ENCODE peak calls at places on chromosomes 7 and 10, in seven cellular contexts. J, B, K, W, X, U and P are unnamed samples.

GRCh38 chr10:31774291-31774900 is 154.2 kb downstream of the ARHGAP12 start:
- DNase-seq in J (no peak), B (no peak), K (peak; percentile 56), W (no peak), X (no peak), U (no peak), P (no peak)

GRCh38 chr10:110646417-110647135 is 2.4 kb downstream of the RBM20 start:
- DNase-seq in J (no peak), B (no peak), K (no peak), W (no peak), X (no peak), U (no peak), P (no peak)

GRCh38 chr7:129776397-129776792 is 164.9 kb downstream of the NRF1 start:
- DNase-seq in J (no peak), B (peak; percentile 79), K (no peak), W (peak; percentile 91), X (no peak), U (no peak), P (no peak)

GRCh38 chr10:127441350-127442219 is 107.5 kb upstream of the NPS start:
- DNase-seq in J (no peak), B (peak; percentile 83), K (no peak), W (peak; percentile 84), X (no peak), U (no peak), P (no peak)

GRCh38 chr10:92419740-92420553 is 129.0 kb downstream of the MARCHF5 start:
- DNase-seq in J (peak; percentile 73), B (peak; percentile 80), K (no peak), W (peak; percentile 88), X (peak; percentile 42), U (peak; percentile 45), P (no peak)

GRCh38 chr10:46052057-46052790 is 6.2 kb upstream of the MSMB start:
- DNase-seq in J (no peak), B (no peak), K (no peak), W (peak; percentile 77), X (peak; percentile 98), U (no peak), P (no peak)

GRCh38 chr10:14084875-14085274 is 245.8 kb downstream of the FRMD4A start:
- DNase-seq in J (no peak), B (no peak), K (no peak), W (no peak), X (no peak), U (no peak), P (peak; percentile 34)

GRCh38 chr10:988667-989545 is 672 bp downstream of the GTPBP4 start:
- DNase-seq in J (no peak), B (peak; percentile 14), K (peak; percentile 11), W (no peak), X (no peak), U (no peak), P (no peak)

GRCh38 chr7:45924283-45924682 is 3.2 kb upstream of the IGFBP3 start:
- DNase-seq in J (no peak), B (no peak), K (no peak), W (no peak), X (no peak), U (no peak), P (no peak)

GRCh38 chr7:73823257-73823656 is 7.5 kb upstream of the CLDN4 start:
- DNase-seq in J (no peak), B (no peak), K (no peak), W (peak; percentile 35), X (no peak), U (no peak), P (no peak)

GRCh38 chr7:105675873-105676484 is 94.7 kb upstream of the EFCAB10 start:
- DNase-seq in J (peak; percentile 83), B (no peak), K (no peak), W (no peak), X (no peak), U (no peak), P (no peak)

GRCh38 chr7:116966606-116967005 is 13.3 kb downstream of the ST7 start:
- DNase-seq in J (no peak), B (no peak), K (no peak), W (no peak), X (no peak), U (no peak), P (no peak)

GRCh38 chr10:102678842-102679289 is 34.6 kb downstream of the TRIM8 start:
- DNase-seq in J (peak; percentile 85), B (peak; percentile 93), K (peak; percentile 60), W (peak; percentile 97), X (peak; percentile 76), U (peak; percentile 68), P (no peak)

GRCh38 chr10:22816298-22816653 is 101.9 kb upstream of the PIP4K2A start:
- DNase-seq in J (no peak), B (no peak), K (no peak), W (no peak), X (no peak), U (no peak), P (peak; percentile 73)

GRCh38 chr7:81769891-81770818 is at the start of gene HGF:
- DNase-seq in J (peak; percentile 55), B (peak; percentile 49), K (no peak), W (peak; percentile 79), X (no peak), U (peak; percentile 44), P (peak; percentile 70)
- H3K27ac ChIP-seq in J (peak within 1 kb of the TSS; percentile 3), B (no peak within 1 kb of the TSS), K (no peak within 1 kb of the TSS), W (no peak within 1 kb of the TSS), X (no peak within 1 kb of the TSS), U (peak within 1 kb of the TSS; percentile 70), P (peak within 1 kb of the TSS; percentile 54)

DNA sequence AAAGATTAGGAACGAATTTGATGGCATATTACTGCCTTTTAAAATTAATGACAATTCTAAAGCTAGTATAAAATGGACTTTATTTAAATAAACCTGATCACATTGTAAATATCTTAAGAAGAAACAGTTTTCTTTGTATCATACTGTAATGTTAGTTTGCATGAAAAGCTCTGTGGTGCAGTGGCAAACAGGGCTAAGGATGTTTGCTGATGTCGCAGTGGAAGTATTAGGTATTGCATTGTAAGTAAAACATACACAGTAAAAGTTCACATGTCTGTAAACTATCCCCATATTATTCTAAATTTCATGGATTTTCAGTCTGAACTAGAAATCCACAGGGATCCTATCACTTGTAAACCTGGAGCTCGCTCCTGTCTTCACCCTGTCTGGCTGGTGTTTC is 252.6 kb upstream of the ZNF32 start:
- DNase-seq in J (no peak), B (no peak), K (no peak), W (no peak), X (no peak), U (no peak), P (no peak)
- H3K27ac ChIP-seq in J (no peak overlapping the region), B (no peak overlapping the region), K (no peak overlapping the region), W (no peak overlapping the region), X (no peak overlapping the region), U (no peak overlapping the region), P (no peak overlapping the region)

GRCh38 chr7:1298051-1298937 is 65.6 kb downstream of the UNCX start:
- DNase-seq in J (peak; percentile 35), B (no peak), K (no peak), W (peak; percentile 42), X (no peak), U (no peak), P (no peak)
- H3K27ac ChIP-seq in J (no peak overlapping the region), B (no peak overlapping the region), K (no peak overlapping the region), W (no peak overlapping the region), X (no peak overlapping the region), U (no peak overlapping the region), P (no peak overlapping the region)

GRCh38 chr7:29401827-29402226 is 161.8 kb upstream of the PRR15 start:
- DNase-seq in J (no peak), B (peak; percentile 42), K (no peak), W (peak; percentile 66), X (no peak), U (no peak), P (no peak)

GRCh38 chr7:29408841-29409243 is 154.8 kb upstream of the PRR15 start:
- DNase-seq in J (no peak), B (peak; percentile 51), K (peak; percentile 78), W (peak; percentile 84), X (peak; percentile 61), U (peak; percentile 58), P (peak; percentile 16)

GRCh38 chr7:29410981-29411380 is 152.7 kb upstream of the PRR15 start:
- DNase-seq in J (no peak), B (no peak), K (no peak), W (no peak), X (no peak), U (no peak), P (no peak)

GRCh38 chr7:29405891-29406290 is 157.7 kb upstream of the PRR15 start:
- DNase-seq in J (no peak), B (no peak), K (no peak), W (no peak), X (peak; percentile 70), U (no peak), P (no peak)

GRCh38 chr7:29406366-29406765 is 157.3 kb upstream of the PRR15 start:
- DNase-seq in J (no peak), B (no peak), K (no peak), W (no peak), X (no peak), U (no peak), P (no peak)
- H3K27ac ChIP-seq in J (no peak overlapping the region), B (no peak overlapping the region), K (no peak overlapping the region), W (no peak overlapping the region), X (peak overlapping the region; percentile 73), U (no peak overlapping the region), P (no peak overlapping the region)

GRCh38 chr7:134828361-134828760 is 48.9 kb downstream of the CALD1 start:
- DNase-seq in J (no peak), B (no peak), K (no peak), W (no peak), X (no peak), U (no peak), P (no peak)

GRCh38 chr7:134829381-134829986 is 50.0 kb downstream of the CALD1 start:
- DNase-seq in J (no peak), B (no peak), K (no peak), W (no peak), X (no peak), U (no peak), P (no peak)

GRCh38 chr7:134827436-134827835 is 48.0 kb downstream of the CALD1 start:
- DNase-seq in J (no peak), B (no peak), K (no peak), W (no peak), X (no peak), U (no peak), P (no peak)

GRCh38 chr7:134826105-134826504 is 46.7 kb downstream of the CALD1 start:
- DNase-seq in J (no peak), B (no peak), K (no peak), W (no peak), X (no peak), U (no peak), P (peak; percentile 71)

DNA sequence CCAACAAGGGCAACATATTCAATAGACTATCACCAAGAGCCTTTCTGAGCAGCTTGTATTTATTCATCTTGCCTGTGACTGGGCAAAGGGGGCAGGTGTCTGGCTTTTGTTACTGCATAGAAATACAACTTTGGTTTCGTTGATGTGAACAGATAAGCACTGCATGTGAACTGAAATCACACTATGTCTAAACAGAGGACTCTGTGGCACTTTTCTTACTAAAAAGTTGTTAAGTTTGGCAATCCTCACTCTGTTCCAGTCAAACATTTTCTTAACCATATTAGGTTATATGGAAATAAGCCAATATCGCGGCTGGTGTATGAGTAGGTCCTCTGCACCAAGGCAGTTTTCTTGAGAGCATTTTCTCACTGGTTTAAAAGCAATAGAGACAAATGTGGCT is 48.5 kb downstream of the CALD1 start:
- DNase-seq in J (no peak), B (no peak), K (no peak), W (no peak), X (no peak), U (no peak), P (peak; percentile 37)
- H3K27ac ChIP-seq in J (peak overlapping the region; percentile 51), B (no peak overlapping the region), K (no peak overlapping the region), W (no peak overlapping the region), X (no peak overlapping the region), U (no peak overlapping the region), P (no peak overlapping the region)